ENCODE peak calls at places on chromosomes 3 and 15, in four cellular contexts. I is thyroid gland, H is breast epithelium, J is AG09309. M is an unnamed sample.

GRCh38 chr3:137065381-137065780 is 107.6 kb downstream of the IL20RB start:
- DNase-seq in I (no peak), H (no peak), J (no peak), M (no peak)

GRCh38 chr15:92779874-92780273 is 120.2 kb upstream of the CHD2 start:
- DNase-seq in I (no peak), H (no peak), J (no peak), M (no peak)

GRCh38 chr3:128011140-128011539 is 41.1 kb upstream of the SEC61A1 start:
- DNase-seq in I (peak), H (peak), J (no peak), M (peak)

GRCh38 chr3:13462125-13462629 is 17.9 kb upstream of the HDAC11 start:
- DNase-seq in I (no peak), H (no peak), J (no peak), M (no peak)

GRCh38 chr3:67123914-67124313 is 125.8 kb downstream of the KBTBD8 start:
- DNase-seq in I (no peak), H (no peak), J (no peak), M (no peak)

GRCh38 chr3:176663376-176663775 is 533.9 kb downstream of the TBL1XR1 start:
- DNase-seq in I (no peak), H (no peak), J (no peak), M (peak)

GRCh38 chr15:31262901-31263671 is 63.5 kb upstream of the KLF13 start:
- DNase-seq in I (peak), H (no peak), J (peak), M (peak)

GRCh38 chr3:186356152-186356551 is 5.9 kb downstream of the DGKG start:
- DNase-seq in I (no peak), H (no peak), J (no peak), M (no peak)

GRCh38 chr3:26484140-26484539 is 138.4 kb upstream of the LRRC3B start:
- DNase-seq in I (no peak), H (no peak), J (no peak), M (no peak)

GRCh38 chr3:46923559-46924350 is 46.2 kb downstream of the PTH1R start:
- DNase-seq in I (no peak), H (no peak), J (no peak), M (peak)

GRCh38 chr3:100002599-100003350 is 111.5 kb downstream of the FILIP1L start:
- DNase-seq in I (no peak), H (peak), J (peak), M (peak)

GRCh38 chr3:27633224-27633545 is 88.9 kb downstream of the EOMES start:
- DNase-seq in I (no peak), H (no peak), J (no peak), M (peak)

GRCh38 chr3:196189608-196190347 is 21.4 kb downstream of the ZDHHC19 start:
- DNase-seq in I (no peak), H (no peak), J (no peak), M (no peak)

GRCh38 chr3:9914559-9915251 is 2.2 kb upstream of the IL17RC start:
- DNase-seq in I (no peak), H (no peak), J (no peak), M (no peak)

GRCh38 chr15:66153549-66154415 is 99.8 kb downstream of the MEGF11 start:
- DNase-seq in I (no peak), H (no peak), J (no peak), M (no peak)

GRCh38 chr15:63076136-63077005 is 33.8 kb downstream of the TPM1 start:
- DNase-seq in I (no peak), H (no peak), J (no peak), M (no peak)
- H3K4me3 ChIP-seq in I (no peak), H (no peak), J (no peak), M (no peak)

GRCh38 chr3:165210132-165210531 is 13.9 kb upstream of the SLITRK3 start:
- DNase-seq in I (no peak), H (no peak), J (no peak), M (no peak)
- TF ChIP-seq CTCF in I (peak), H (no peak), J (peak), M (peak)

DNA sequence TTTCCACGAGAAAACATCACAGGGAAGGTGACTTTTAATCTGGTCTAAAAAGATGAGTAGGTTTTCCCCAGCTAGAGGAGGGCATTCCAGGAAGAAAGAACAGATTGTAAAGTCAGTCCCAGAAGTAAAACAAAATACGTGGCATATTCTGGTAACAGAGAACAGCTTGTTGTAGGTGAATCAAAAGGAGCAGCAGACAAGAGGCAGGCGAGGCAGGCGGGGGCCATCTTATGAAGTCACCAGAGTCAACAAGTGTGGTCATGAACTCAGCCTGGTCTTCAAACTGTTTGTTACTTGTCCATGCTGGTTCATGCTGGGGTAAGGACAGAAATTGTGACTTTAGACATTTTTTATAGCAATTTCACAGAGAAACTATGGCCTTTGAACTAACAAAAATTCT is 4.0 kb upstream of the POPDC2 start:
- DNase-seq in I (no peak), H (no peak), J (no peak), M (peak)
- H3K4me3 ChIP-seq in I (no peak), H (no peak), J (no peak), M (no peak)

GRCh38 chr15:101694261-101694660 is 30.0 kb downstream of the TARS3 start:
- DNase-seq in I (no peak), H (no peak), J (no peak), M (peak)
- TF ChIP-seq CTCF in I (no peak), H (no peak), J (no peak), M (no peak)

M was measured in cardiac fibroblast.